ENCODE peak calls at places on chromosomes 1 and 21, in eight cellular contexts. F, C, M, A, W, E, K and S are unnamed samples.

GRCh38 chr1:65027699-65028358 is 61.5 kb upstream of the JAK1 start:
- DNase-seq in K (no peak), M (no peak), F (no peak), E (no peak), A (no peak), C (no peak), W (no peak), S (no peak)

GRCh38 chr1:203210350-203210749 is 19.1 kb downstream of the CHIT1 start:
- DNase-seq in W (no peak), K (no peak), E (no peak), C (no peak), M (no peak), F (no peak), A (no peak), S (no peak)

GRCh38 chr21:19461481-19462205 is 1058.1 kb upstream of the TMPRSS15 start:
- DNase-seq in A (no peak), C (no peak), F (no peak), K (no peak), E (no peak), W (no peak), M (no peak), S (no peak)

GRCh38 chr21:37032877-37033471 is 26.5 kb downstream of the RIPPLY3 start:
- DNase-seq in W (no peak), A (peak), F (peak), M (no peak), C (no peak), K (no peak), E (peak), S (no peak)

GRCh38 chr1:227333423-227333822 is 15.1 kb upstream of the CDC42BPA start:
- DNase-seq in C (no peak), M (no peak), F (no peak), A (no peak), W (no peak), E (no peak), K (no peak), S (no peak)

GRCh38 chr1:27744556-27744955 is 18.8 kb downstream of the FAM76A start:
- DNase-seq in M (no peak), K (no peak), A (no peak), W (no peak), C (no peak), F (no peak), E (no peak), S (no peak)

GRCh38 chr1:109793486-109794318 is 30.0 kb upstream of the EPS8L3 start:
- DNase-seq in W (no peak), F (peak), A (peak), C (no peak), K (peak), E (peak), M (peak), S (peak)

GRCh38 chr1:33815061-33815460 is 48.8 kb upstream of the HMGB4 start:
- DNase-seq in E (peak), C (no peak), F (peak), A (peak), W (no peak), K (no peak), M (no peak), S (no peak)

GRCh38 chr1:94924967-94925366 is 1.9 kb downstream of the CNN3 start:
- DNase-seq in A (no peak), M (no peak), W (peak), C (no peak), F (no peak), E (no peak), K (no peak), S (no peak)

GRCh38 chr1:169588785-169589485 is 2.7 kb upstream of the F5 start:
- DNase-seq in C (no peak), M (no peak), E (no peak), W (no peak), K (no peak), A (no peak), F (no peak), S (no peak)

GRCh38 chr1:27058976-27059688 is 46.5 kb upstream of the TENT5B start:
- DNase-seq in W (peak), C (no peak), M (no peak), A (no peak), F (no peak), K (no peak), E (no peak), S (peak)

GRCh38 chr21:38756746-38757145 is 49.0 kb upstream of the ETS2 start:
- DNase-seq in E (no peak), C (no peak), M (no peak), A (peak), F (peak), W (no peak), K (no peak), S (no peak)

GRCh38 chr1:109886827-109887226 is 23.8 kb upstream of the CSF1 start:
- DNase-seq in K (no peak), W (no peak), C (no peak), F (no peak), M (no peak), E (no peak), A (no peak), S (no peak)

GRCh38 chr1:44705938-44706337 is 25.0 kb downstream of the RNU5D-1 start:
- DNase-seq in W (no peak), K (no peak), F (no peak), E (no peak), A (no peak), C (no peak), M (no peak), S (no peak)

GRCh38 chr1:35571263-35571662 is 1.9 kb upstream of the TFAP2E start:
- DNase-seq in C (no peak), F (no peak), A (no peak), W (no peak), M (no peak), K (no peak), E (no peak), S (no peak)

GRCh38 chr1:89822999-89823628 is 2.3 kb downstream of the LRRC8D start:
- DNase-seq in W (no peak), E (no peak), F (peak), M (no peak), K (no peak), A (no peak), C (no peak), S (no peak)

GRCh38 chr1:21022279-21023040 is 154.2 kb downstream of the EIF4G3 start:
- DNase-seq in E (peak), M (peak), F (peak), C (no peak), A (peak), K (no peak), W (no peak), S (no peak)

GRCh38 chr1:244054247-244054923 is 3.3 kb downstream of the ZBTB18 start:
- DNase-seq in M (no peak), A (no peak), W (peak), K (no peak), E (no peak), C (no peak), F (no peak), S (no peak)

GRCh38 chr1:112046630-112047029 is 57.2 kb upstream of the KCND3 start:
- DNase-seq in K (no peak), C (no peak), E (no peak), W (no peak), A (no peak), M (no peak), F (no peak), S (no peak)

GRCh38 chr1:81424056-81424455 is 376.7 kb upstream of the ADGRL2 start:
- DNase-seq in E (peak), F (no peak), M (no peak), K (no peak), C (no peak), W (no peak), A (peak), S (no peak)

GRCh38 chr1:177959793-177960515 is 9.9 kb downstream of the SEC16B start:
- DNase-seq in F (peak), C (no peak), W (no peak), K (no peak), M (no peak), A (no peak), E (no peak), S (no peak)

GRCh38 chr1:30232288-30232899 is 491.0 kb downstream of the MATN1 start:
- DNase-seq in W (peak), E (no peak), K (no peak), M (peak), C (no peak), A (no peak), F (no peak), S (peak)

GRCh38 chr1:235954306-235955283 is 87.9 kb upstream of the LYST start:
- DNase-seq in W (no peak), K (peak), E (no peak), C (peak), F (no peak), A (no peak), M (peak), S (no peak)

GRCh38 chr1:47585141-47585902 is 147.5 kb downstream of the FOXD2 start:
- DNase-seq in C (no peak), F (no peak), W (no peak), E (no peak), K (no peak), M (no peak), A (no peak), S (no peak)

GRCh38 chr1:30895382-30895941 is 13.1 kb downstream of the SDC3 start:
- DNase-seq in F (no peak), C (no peak), W (no peak), K (no peak), M (no peak), A (no peak), E (no peak), S (no peak)

GRCh38 chr21:42302292-42302650 is 12.9 kb downstream of the TFF3 start:
- DNase-seq in A (no peak), K (no peak), M (no peak), E (no peak), W (peak), F (no peak), C (no peak), S (no peak)

GRCh38 chr1:216686860-216687545 is 36.2 kb downstream of the ESRRG start:
- DNase-seq in E (no peak), A (peak), M (no peak), W (peak), K (no peak), C (no peak), F (peak), S (peak)

GRCh38 chr1:216711712-216712111 is 11.5 kb downstream of the ESRRG start:
- DNase-seq in A (no peak), M (no peak), K (no peak), F (no peak), E (no peak), C (no peak), W (no peak), S (no peak)

GRCh38 chr1:78722947-78723346 is 73.3 kb downstream of the IFI44 start:
- DNase-seq in M (no peak), F (peak), W (no peak), A (no peak), C (no peak), K (no peak), E (no peak), S (no peak)

GRCh38 chr1:15850450-15851079 is 3.1 kb downstream of the SPEN start:
- DNase-seq in K (no peak), A (no peak), C (no peak), M (no peak), E (no peak), F (no peak), W (no peak), S (no peak)

GRCh38 chr1:64482720-64483119 is 12.8 kb downstream of the CACHD1 start:
- DNase-seq in C (no peak), F (no peak), A (no peak), M (no peak), W (no peak), K (no peak), E (no peak), S (no peak)

GRCh38 chr1:186843931-186844330 is 15.2 kb downstream of the PLA2G4A start:
- DNase-seq in K (no peak), A (no peak), W (no peak), F (no peak), M (no peak), E (no peak), C (no peak), S (no peak)

GRCh38 chr1:236334893-236335545 is 53.3 kb upstream of the ERO1B start:
- DNase-seq in E (no peak), F (no peak), M (no peak), K (no peak), W (no peak), C (no peak), A (no peak), S (no peak)

GRCh38 chr1:7117599-7118281 is 332.5 kb downstream of the CAMTA1 start:
- DNase-seq in E (peak), C (peak), A (peak), K (no peak), W (peak), F (peak), M (no peak), S (peak)